ENCODE peak calls at places on chromosomes 12 and 14, in seven cellular contexts. K is A549, U is HCT116, T is HepG2, B is heart left ventricle, N is suprapubic skin, S is sigmoid colon. O is an unnamed sample.
A peak's percentile ranks its signal among the peaks of the same experiment; 100 is the strongest.

GRCh38 chr14:101442451-101442850 is 118.8 kb upstream of the DIO3 start:
- DNase-seq in K (no peak), N (no peak), T (no peak), U (no peak), S (no peak), B (no peak), O (no peak)

GRCh38 chr14:94164685-94165431 is 9.3 kb upstream of the PPP4R4 start:
- DNase-seq in S (no peak), B (no peak), K (no peak), U (no peak), T (no peak), N (no peak), O (no peak)

GRCh38 chr14:23492618-23493272 is 23.2 kb downstream of the NGDN start:
- DNase-seq in U (no peak), S (no peak), B (no peak), N (no peak), K (no peak), T (peak; percentile 91), O (no peak)

GRCh38 chr12:58765076-58765475 is 155.2 kb downstream of the LRIG3 start:
- DNase-seq in U (no peak), N (no peak), K (no peak), S (no peak), T (no peak), B (no peak), O (no peak)

GRCh38 chr14:65206448-65207096 is 104.3 kb upstream of the MAX start:
- DNase-seq in K (no peak), U (no peak), S (no peak), N (no peak), B (no peak), T (no peak), O (no peak)

GRCh38 chr14:30227871-30228270 is 300.2 kb upstream of the PRKD1 start:
- DNase-seq in T (no peak), S (no peak), K (no peak), B (no peak), U (no peak), N (no peak), O (peak; percentile 57)

GRCh38 chr12:128827724-128828123 is 4.0 kb upstream of the SLC15A4 start:
- DNase-seq in K (no peak), B (no peak), T (no peak), S (no peak), N (no peak), U (no peak), O (no peak)

GRCh38 chr12:68880660-68881325 is 52.2 kb downstream of the CPM start:
- DNase-seq in B (no peak), T (no peak), S (no peak), U (no peak), N (no peak), K (no peak), O (no peak)

GRCh38 chr12:129385637-129385990 is 518.2 kb downstream of the TMEM132D start:
- DNase-seq in U (no peak), B (no peak), T (no peak), S (no peak), N (no peak), K (no peak), O (no peak)

GRCh38 chr14:74548881-74549280 is 55.3 kb downstream of the ISCA2 start:
- DNase-seq in B (peak; percentile 74), N (no peak), U (no peak), K (no peak), T (no peak), S (peak; percentile 75), O (peak; percentile 90)

GRCh38 chr12:12726543-12727093 is 9.4 kb downstream of the CDKN1B start:
- DNase-seq in K (peak; percentile 41), S (no peak), N (no peak), T (no peak), B (no peak), U (no peak), O (no peak)

GRCh38 chr14:20679907-20680306 is 4.5 kb upstream of the RNASE4 start:
- DNase-seq in S (no peak), U (no peak), N (no peak), T (peak; percentile 76), B (no peak), K (peak; percentile 56), O (no peak)

GRCh38 chr14:20682127-20682434 is 2.3 kb upstream of the RNASE4 start:
- DNase-seq in K (no peak), N (no peak), T (no peak), U (no peak), S (no peak), B (no peak), O (no peak)

GRCh38 chr14:20680843-20681347 is 3.5 kb upstream of the RNASE4 start:
- DNase-seq in U (no peak), T (no peak), N (no peak), K (no peak), B (no peak), S (no peak), O (no peak)

GRCh38 chr14:20681348-20682126 is 2.8 kb upstream of the RNASE4 start:
- DNase-seq in S (peak; percentile 93), U (peak; percentile 83), B (peak; percentile 79), N (peak; percentile 87), K (peak; percentile 62), T (peak; percentile 94), O (peak; percentile 76)

DNA sequence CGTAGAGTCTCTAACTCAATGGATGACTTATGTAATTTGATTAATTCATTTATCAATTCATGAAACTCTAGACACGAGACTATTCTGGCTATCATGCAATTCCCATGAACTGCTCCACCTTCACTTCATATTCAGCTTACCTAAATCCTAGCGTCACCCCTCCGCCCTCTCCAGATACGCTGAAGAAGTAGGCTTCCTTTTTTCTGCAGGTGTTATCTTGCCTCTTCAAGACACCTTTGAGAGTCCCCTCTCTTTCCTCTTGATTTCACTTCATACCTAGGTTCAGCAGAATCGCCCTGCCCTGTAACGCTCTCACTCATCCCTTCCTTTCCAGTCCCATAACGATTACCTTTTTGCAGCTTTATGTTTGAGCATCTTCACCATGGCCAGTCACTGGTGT is 4.0 kb upstream of the RNASE4 start:
- DNase-seq in S (no peak), U (no peak), B (no peak), K (no peak), T (no peak), N (no peak), O (no peak)
- H3K4me3 ChIP-seq in S (no peak overlapping the region), U (peak overlapping the region; percentile 72), B (peak overlapping the region; percentile 78), K (peak overlapping the region; percentile 58), T (peak overlapping the region; percentile 83), N (no peak overlapping the region), O (no peak overlapping the region)

GRCh38 chr14:81165188-81165587 is 55.6 kb downstream of the GTF2A1 start:
- DNase-seq in N (no peak), T (peak; percentile 56), B (no peak), U (no peak), S (no peak), K (no peak), O (no peak)
- TF ChIP-seq POLR2A in N (no peak), T (no peak), B (no peak), U (no peak), S (no peak), K (no peak), O (no peak)

GRCh38 chr12:6962285-6963015 is 8.0 kb downstream of the PHB2 start:
- DNase-seq in T (no peak), S (peak; percentile 64), K (no peak), B (no peak), N (no peak), U (no peak), O (peak; percentile 19)

GRCh38 chr12:6961695-6962284 is 8.7 kb downstream of the PHB2 start:
- DNase-seq in K (peak; percentile 85), U (peak; percentile 73), B (peak; percentile 71), N (no peak), T (peak; percentile 81), S (peak; percentile 89), O (no peak)

GRCh38 chr12:6959376-6960290 is 8.5 kb downstream of the PTPN6 start:
- DNase-seq in K (no peak), B (no peak), T (no peak), N (no peak), U (no peak), S (peak; percentile 68), O (peak; percentile 11)

GRCh38 chr12:6960291-6961277 is 9.4 kb downstream of the PTPN6 start:
- DNase-seq in N (no peak), B (no peak), S (peak; percentile 70), K (no peak), U (no peak), T (no peak), O (peak; percentile 29)

DNA sequence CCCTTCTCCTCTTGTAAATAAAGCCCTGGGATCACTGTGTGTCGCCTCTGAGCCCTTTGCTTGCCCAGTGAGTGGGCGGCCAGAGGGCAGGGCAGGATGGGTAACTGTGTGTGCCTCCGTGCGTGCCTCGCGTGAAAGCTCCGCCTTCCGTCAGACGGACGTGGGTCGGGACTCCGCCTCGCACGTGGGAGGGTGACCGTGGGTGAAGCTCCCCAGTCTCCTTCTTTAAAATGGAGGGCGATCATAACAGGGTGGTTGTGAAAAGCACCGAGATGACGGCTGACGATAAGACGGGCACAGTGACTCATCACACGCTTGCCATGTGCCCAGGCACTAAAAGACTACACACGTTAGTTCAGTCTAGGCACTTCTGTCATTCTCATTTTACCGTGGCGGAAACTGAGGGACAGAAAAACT is 9.2 kb downstream of the PHB2 start:
- DNase-seq in N (no peak), B (peak; percentile 56), T (no peak), U (no peak), K (no peak), S (peak; percentile 86), O (no peak)
- H3K27ac ChIP-seq in N (peak overlapping the region; percentile 93), B (peak overlapping the region; percentile 81), T (peak overlapping the region; percentile 76), U (peak overlapping the region; percentile 97), K (peak overlapping the region; percentile 99), S (peak overlapping the region; percentile 64), O (peak overlapping the region; percentile 76)

DNA sequence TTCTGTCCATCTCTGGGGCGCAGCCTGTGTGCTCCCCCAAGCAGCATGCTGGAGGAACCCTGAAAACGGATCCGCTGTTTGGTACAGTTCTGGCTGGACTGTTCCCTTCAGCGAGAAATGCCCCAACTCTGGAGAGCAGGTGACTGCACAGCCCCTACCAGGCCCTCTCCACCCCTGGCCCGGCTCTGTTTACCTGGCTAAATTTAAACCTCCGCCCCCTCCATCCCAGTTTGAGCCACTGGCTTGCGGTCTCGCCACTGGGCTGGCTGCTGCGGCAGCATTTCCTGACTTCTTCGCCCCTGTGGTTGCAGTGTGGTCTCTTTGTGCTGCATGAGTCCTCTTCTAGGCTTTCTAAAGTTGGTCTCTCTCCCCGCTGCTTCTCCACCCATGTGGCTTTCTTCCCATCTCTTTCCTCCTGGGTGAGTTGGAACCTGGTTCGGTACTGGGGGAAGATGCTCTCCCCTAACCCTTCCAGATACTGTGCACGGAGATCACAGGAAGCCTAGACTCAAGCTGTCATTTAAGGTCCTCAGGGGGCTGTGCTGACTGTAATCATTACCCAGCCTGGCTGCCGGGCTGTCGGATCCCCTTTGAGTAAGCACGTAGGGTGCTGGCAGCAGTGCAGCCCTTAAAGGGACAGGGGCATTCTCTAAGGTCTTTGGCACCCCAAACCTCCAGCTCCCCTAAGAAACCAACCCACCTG is 60.6 kb downstream of the FBXL14 start:
- DNase-seq in K (no peak), N (no peak), S (no peak), T (no peak), B (no peak), U (no peak), O (no peak)
- H3K4me3 ChIP-seq in K (no peak overlapping the region), N (peak overlapping the region; percentile 7), S (no peak overlapping the region), T (no peak overlapping the region), B (no peak overlapping the region), U (no peak overlapping the region), O (no peak overlapping the region)

GRCh38 chr12:949337-950099 is at the start of gene RAD52:
- DNase-seq in T (peak; percentile 96), N (peak; percentile 97), K (peak; percentile 82), S (peak; percentile 99), U (peak; percentile 97), B (peak; percentile 98), O (peak; percentile 98)
- TF ChIP-seq POLR2A in T (peak; percentile 65), N (no peak), K (peak; percentile 77), S (peak; percentile 47), U (peak; percentile 91), B (peak; percentile 48), O (peak; percentile 88)

O was measured in gastrocnemius medialis.